ENCODE peak calls at places on chromosomes 7 and 10, in nine cellular contexts. O is non-pigmented ciliary epithelial cell; T is tibial artery; K is activated CD8-positive, alpha-beta memory T cell treated with anti-CD3 and anti-CD28 coated beads for 48 hours; G is GDM1; Q is substantia nigra; C is activated T-cell treated with anti-CD3 and anti-CD28 coated beads, Interleukin-2, amount 50 U/mL, for 72 hours; M is CD8-positive, alpha-beta memory T cell; F is mesenchymal stem cell. D is an unnamed sample.
A peak's percentile ranks its signal among the peaks of the same experiment; 100 is the strongest.

GRCh38 chr10:48970046-48970445 is 30.4 kb upstream of the LRRC18 start:
- DNase-seq in M (no peak), G (no peak), C (no peak), F (no peak), T (no peak), K (no peak), Q (no peak), O (no peak), D (no peak)

GRCh38 chr7:92613720-92614119 is 23.5 kb upstream of the FAM133B start:
- DNase-seq in T (no peak), Q (no peak), K (no peak), G (no peak), F (no peak), C (no peak), M (no peak), O (no peak), D (no peak)

GRCh38 chr7:83594076-83594475 is 54.9 kb downstream of the SEMA3E start:
- DNase-seq in M (no peak), K (no peak), F (no peak), C (no peak), O (no peak), G (no peak), T (no peak), Q (no peak), D (no peak)

GRCh38 chr7:3277604-3278572 is 23.2 kb upstream of the SDK1 start:
- DNase-seq in M (no peak), T (no peak), Q (no peak), F (no peak), K (no peak), C (no peak), O (no peak), G (no peak), D (no peak)

GRCh38 chr10:71436268-71436922 is 39.7 kb downstream of the CDH23 start:
- DNase-seq in M (no peak), G (no peak), O (no peak), K (no peak), Q (no peak), C (no peak), T (peak; percentile 15), F (no peak), D (no peak)

GRCh38 chr7:78437118-78437517 is 638.5 kb downstream of the PHTF2 start:
- DNase-seq in T (no peak), Q (no peak), G (no peak), M (no peak), F (peak; percentile 19), C (no peak), O (no peak), K (no peak), D (no peak)

GRCh38 chr10:24793648-24794379 is 70.1 kb upstream of the ARHGAP21 start:
- DNase-seq in K (no peak), M (no peak), Q (no peak), O (no peak), G (no peak), C (no peak), F (no peak), T (no peak), D (no peak)

GRCh38 chr7:81598951-81599350 is 170.9 kb downstream of the HGF start:
- DNase-seq in O (no peak), C (no peak), Q (no peak), F (no peak), K (no peak), M (no peak), T (no peak), G (no peak), D (no peak)

GRCh38 chr10:33336606-33337334 is 2.3 kb upstream of the NRP1 start:
- DNase-seq in C (no peak), O (no peak), T (peak; percentile 42), M (no peak), K (no peak), F (no peak), Q (no peak), G (no peak), D (peak; percentile 3)

GRCh38 chr10:43923328-43923727 is 274.6 kb upstream of the ZNF32 start:
- DNase-seq in C (no peak), F (no peak), T (no peak), K (no peak), G (no peak), M (no peak), O (no peak), Q (no peak), D (no peak)